ENCODE peak calls at places on chromosomes 11 and 22, in nine cellular contexts. U, C, Y, E, X, M, O, F and D are unnamed samples.
A peak's percentile ranks its signal among the peaks of the same experiment; 100 is the strongest.

GRCh38 chr11:85279267-85279666 is 347.9 kb downstream of the DLG2 start:
- DNase-seq in Y (no peak), O (no peak), U (no peak), F (no peak), M (no peak), E (no peak), C (no peak), X (no peak), D (no peak)

GRCh38 chr11:63866211-63866610 is 27.3 kb downstream of the MARK2 start:
- DNase-seq in X (no peak), E (peak; percentile 60), U (no peak), C (peak; percentile 24), O (no peak), F (peak; percentile 80), Y (peak; percentile 59), M (peak; percentile 85), D (no peak)

GRCh38 chr22:47865626-47866025 is 1103.2 kb downstream of the TBC1D22A start:
- DNase-seq in Y (no peak), C (no peak), U (no peak), E (no peak), M (no peak), O (no peak), X (no peak), F (no peak), D (no peak)

GRCh38 chr22:30486661-30487115 is 14.9 kb upstream of the SEC14L3 start:
- DNase-seq in X (no peak), M (no peak), E (no peak), O (no peak), F (no peak), Y (no peak), U (no peak), C (no peak), D (no peak)

GRCh38 chr22:22228421-22228820 is 16.2 kb upstream of the VPREB1 start:
- DNase-seq in Y (no peak), O (no peak), F (no peak), X (no peak), C (no peak), M (no peak), E (no peak), U (no peak), D (no peak)

GRCh38 chr11:128956401-128957203 is 13.9 kb upstream of the TP53AIP1 start:
- DNase-seq in U (no peak), C (peak; percentile 83), Y (peak; percentile 42), O (peak; percentile 78), M (peak; percentile 23), X (peak; percentile 56), E (no peak), F (no peak), D (peak; percentile 60)

GRCh38 chr11:86807356-86807755 is 7.0 kb downstream of the PRSS23 start:
- DNase-seq in U (no peak), O (no peak), X (no peak), E (no peak), Y (no peak), C (no peak), M (no peak), F (no peak), D (no peak)

GRCh38 chr22:21622624-21623401 is 7.0 kb downstream of the YDJC start:
- DNase-seq in O (no peak), E (no peak), X (no peak), M (no peak), F (no peak), Y (no peak), C (no peak), U (no peak), D (no peak)

GRCh38 chr11:104164028-104164520 is at the start of gene PDGFD:
- DNase-seq in C (no peak), E (no peak), X (peak; percentile 77), F (peak; percentile 36), U (no peak), M (peak; percentile 22), Y (no peak), O (peak; percentile 58), D (peak; percentile 74)

GRCh38 chr11:118497831-118498230 is 29.4 kb upstream of the TTC36 start:
- DNase-seq in M (no peak), O (no peak), X (no peak), U (no peak), Y (no peak), C (no peak), F (no peak), E (no peak), D (no peak)

GRCh38 chr22:19819209-19819910 is 35.3 kb downstream of the GNB1L start:
- DNase-seq in F (no peak), M (no peak), Y (peak; percentile 1), U (no peak), C (no peak), X (no peak), O (no peak), E (no peak), D (no peak)

GRCh38 chr22:49971232-49972162 is 10.9 kb downstream of the PIM3 start:
- DNase-seq in X (no peak), O (peak; percentile 70), C (no peak), F (peak; percentile 89), Y (peak; percentile 80), M (peak; percentile 92), U (no peak), E (no peak), D (no peak)

GRCh38 chr22:42439821-42440674 is 7.8 kb upstream of the NFAM1 start:
- DNase-seq in O (peak; percentile 18), Y (no peak), C (no peak), U (no peak), X (no peak), E (no peak), F (no peak), M (no peak), D (no peak)

GRCh38 chr11:69153661-69154060 is 2.1 kb upstream of the SMIM38 start:
- DNase-seq in C (no peak), U (no peak), X (no peak), E (no peak), Y (no peak), F (no peak), O (no peak), M (no peak), D (no peak)

GRCh38 chr11:126460417-126461095 is 105.1 kb downstream of the ST3GAL4 start:
- DNase-seq in E (no peak), O (no peak), C (no peak), U (no peak), X (no peak), Y (no peak), F (no peak), M (no peak), D (no peak)

GRCh38 chr11:35541621-35542375 is 16.4 kb upstream of the PAMR1 start:
- DNase-seq in M (peak; percentile 16), C (no peak), Y (no peak), E (no peak), O (no peak), X (no peak), F (peak; percentile 31), U (peak; percentile 62), D (no peak)

GRCh38 chr22:30254307-30254706 is 7.7 kb upstream of the LIF start:
- DNase-seq in F (no peak), U (no peak), C (no peak), E (no peak), Y (no peak), O (peak; percentile 49), X (no peak), M (no peak), D (no peak)

GRCh38 chr11:65207918-65208784 is 26.4 kb downstream of the CAPN1 start:
- DNase-seq in M (no peak), E (no peak), O (no peak), U (no peak), C (no peak), X (no peak), Y (no peak), F (peak; percentile 16), D (no peak)

GRCh38 chr22:42930810-42931420 is 73.8 kb upstream of the ARFGAP3 start:
- DNase-seq in O (peak; percentile 33), C (no peak), X (no peak), F (no peak), U (no peak), Y (no peak), E (no peak), M (no peak), D (no peak)

GRCh38 chr11:110472858-110473257 is 43.1 kb downstream of the FDX1 start:
- DNase-seq in U (no peak), F (no peak), O (peak; percentile 33), E (no peak), M (no peak), X (no peak), C (no peak), Y (no peak), D (no peak)

GRCh38 chr11:121291896-121292502 is 572 bp upstream of the SC5D start:
- DNase-seq in U (no peak), O (peak; percentile 8), X (peak; percentile 12), F (no peak), E (no peak), Y (no peak), C (peak; percentile 69), M (peak; percentile 11), D (peak; percentile 1)

GRCh38 chr22:44389926-44390925 is 77.5 kb upstream of the SHISAL1 start:
- DNase-seq in M (no peak), O (no peak), U (no peak), C (no peak), E (no peak), F (peak; percentile 7), Y (no peak), X (no peak), D (no peak)

GRCh38 chr22:25775501-25775900 is 33.5 kb downstream of the MYO18B start:
- DNase-seq in O (no peak), X (no peak), C (no peak), M (no peak), U (no peak), E (no peak), Y (no peak), F (no peak), D (peak; percentile 49)

GRCh38 chr11:118621071-118621815 is 13.8 kb downstream of the PHLDB1 start:
- DNase-seq in M (peak; percentile 82), U (peak; percentile 68), O (peak; percentile 89), F (peak; percentile 89), Y (peak; percentile 81), E (no peak), C (peak; percentile 86), X (peak; percentile 92), D (peak; percentile 75)

GRCh38 chr11:70399681-70400112 is 1.4 kb downstream of the CTTN start:
- DNase-seq in C (no peak), F (peak; percentile 83), U (peak; percentile 84), M (peak; percentile 74), X (no peak), O (peak; percentile 94), Y (no peak), E (no peak), D (no peak)